ENCODE peak calls at places on chromosomes 12 and 14, in nine cellular contexts. C is NB4, Q is cardiac fibroblast, W is neural progenitor cell, R is transverse colon, T is lung, D is esophagus squamous epithelium, L is astrocyte, M is Panc1. Y is an unnamed sample.

GRCh38 chr12:122094735-122095561 is 16.4 kb downstream of the MLXIP start:
- DNase-seq in C (peak), Q (peak), W (no peak), R (no peak), T (no peak), D (no peak), L (peak), M (no peak), Y (peak)

GRCh38 chr12:97336896-97337751 is 125.5 kb upstream of the RMST start:
- DNase-seq in C (no peak), Q (no peak), W (peak), R (no peak), T (no peak), D (no peak), L (no peak), M (no peak), Y (no peak)

GRCh38 chr12:129681151-129681550 is 222.7 kb downstream of the TMEM132D start:
- DNase-seq in C (no peak), Q (no peak), W (no peak), R (no peak), T (no peak), D (no peak), L (no peak), M (no peak), Y (no peak)

GRCh38 chr14:31449971-31450610 is 7.2 kb downstream of the DTD2 start:
- DNase-seq in C (peak), Q (peak), W (peak), R (no peak), T (no peak), D (no peak), L (peak), M (peak), Y (peak)

GRCh38 chr12:77537648-77538047 is 293.0 kb upstream of the NAV3 start:
- DNase-seq in C (peak), Q (no peak), W (no peak), R (no peak), T (no peak), D (no peak), L (no peak), M (no peak), Y (peak)

GRCh38 chr12:6341439-6342139 is at the start of gene TNFRSF1A:
- DNase-seq in C (peak), Q (peak), W (peak), R (peak), T (peak), D (no peak), L (peak), M (no peak), Y (peak)

GRCh38 chr14:68653108-68653507 is 139.8 kb downstream of the ZFP36L1 start:
- DNase-seq in C (no peak), Q (no peak), W (no peak), R (no peak), T (no peak), D (no peak), L (no peak), M (no peak), Y (no peak)

GRCh38 chr12:53005215-53005985 is 856 bp upstream of the EIF4B start:
- DNase-seq in C (peak), Q (peak), W (peak), R (no peak), T (peak), D (no peak), L (no peak), M (no peak), Y (no peak)

GRCh38 chr14:76456200-76456599 is 80.3 kb downstream of the ESRRB start:
- DNase-seq in C (peak), Q (peak), W (peak), R (no peak), T (no peak), D (no peak), L (no peak), M (no peak), Y (peak)

GRCh38 chr14:53391631-53392030 is 238.5 kb upstream of the DDHD1 start:
- DNase-seq in C (no peak), Q (peak), W (no peak), R (no peak), T (no peak), D (no peak), L (peak), M (no peak), Y (peak)

GRCh38 chr14:23653046-23653445 is 16.9 kb downstream of the DHRS2 start:
- DNase-seq in C (no peak), Q (no peak), W (no peak), R (no peak), T (no peak), D (no peak), L (no peak), M (no peak), Y (peak)

GRCh38 chr12:2451497-2451896 is 343.3 kb upstream of the FKBP4 start:
- DNase-seq in C (no peak), Q (no peak), W (no peak), R (no peak), T (no peak), D (no peak), L (no peak), M (no peak), Y (no peak)

GRCh38 chr12:93860659-93861373 is 183.6 kb downstream of the CRADD start:
- DNase-seq in C (no peak), Q (no peak), W (no peak), R (no peak), T (no peak), D (no peak), L (peak), M (no peak), Y (no peak)

DNA sequence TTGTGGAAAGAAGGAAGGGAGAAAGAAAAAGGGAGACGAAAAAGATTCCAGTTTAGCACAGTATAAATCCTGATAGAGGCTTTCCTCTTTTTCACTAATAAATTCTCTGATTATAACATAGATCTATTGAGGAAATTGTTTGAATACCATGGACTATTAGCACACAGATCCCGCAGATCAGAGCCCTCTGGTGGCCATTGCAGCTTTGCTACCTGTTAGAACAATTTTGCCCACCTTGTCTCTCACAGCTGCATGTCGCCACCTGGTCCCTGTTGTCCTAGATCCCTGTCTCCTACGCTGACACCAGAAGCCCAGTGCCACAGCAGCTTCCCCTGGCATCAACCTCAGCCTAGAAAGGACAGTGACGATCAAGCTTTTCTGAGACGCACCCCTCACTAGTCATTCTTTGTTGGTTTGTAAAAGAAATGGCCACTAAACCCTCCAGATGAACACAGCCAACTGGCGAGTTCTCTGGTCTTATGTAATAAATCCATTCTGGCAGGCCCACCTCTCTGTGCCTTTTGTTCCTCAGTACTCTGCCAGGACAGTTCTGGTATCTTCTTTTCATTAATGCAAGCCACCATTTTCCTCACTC is 9.9 kb downstream of the GPHB5 start:
- DNase-seq in C (peak), Q (peak), W (peak), R (peak), T (no peak), D (no peak), L (no peak), M (no peak), Y (peak)
- TF ChIP-seq CTCF in C (peak), Q (peak), W (peak), R (no peak), T (no peak), D (no peak), L (peak), M (peak), Y (peak)

GRCh38 chr12:64099430-64099829 is 122.7 kb downstream of the KICS2 start:
- DNase-seq in C (no peak), Q (peak), W (no peak), R (no peak), T (no peak), D (no peak), L (peak), M (no peak), Y (peak)
- H3K4me3 ChIP-seq in C (no peak), Q (no peak), W (no peak), R (no peak), T (no peak), D (no peak), L (no peak), M (no peak), Y (no peak)

GRCh38 chr12:72076558-72076915 is 137.9 kb downstream of the TPH2 start:
- DNase-seq in C (no peak), Q (no peak), W (no peak), R (no peak), T (no peak), D (no peak), L (no peak), M (no peak), Y (no peak)
- TF ChIP-seq CTCF in C (no peak), Q (no peak), W (no peak), R (no peak), T (no peak), D (no peak), L (no peak), M (no peak), Y (no peak)

DNA sequence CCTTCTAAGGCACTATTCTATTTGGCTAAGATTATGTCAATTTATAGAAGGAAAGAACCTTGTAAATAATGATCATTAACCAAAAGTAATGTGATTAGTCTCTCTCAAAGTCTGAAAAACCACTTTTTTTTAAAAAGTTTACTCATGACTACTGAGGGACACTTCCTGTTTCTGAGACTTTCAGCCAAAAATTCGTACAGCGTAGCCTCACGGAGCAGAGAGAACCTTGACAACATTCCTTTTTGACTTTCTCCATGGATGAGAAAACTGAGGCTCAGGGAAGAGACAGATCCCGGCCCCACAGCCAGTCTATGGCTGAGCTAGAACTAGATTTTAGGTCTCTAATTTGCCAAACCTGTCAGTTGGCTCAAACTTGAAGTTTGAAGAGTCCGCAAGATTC is 68.2 kb downstream of the DAD1 start:
- DNase-seq in C (no peak), Q (no peak), W (no peak), R (no peak), T (no peak), D (no peak), L (peak), M (no peak), Y (no peak)
- H3K4me3 ChIP-seq in C (no peak), Q (peak), W (no peak), R (no peak), T (no peak), D (no peak), L (peak), M (no peak), Y (no peak)

GRCh38 chr14:72739446-72740405 is 154.2 kb downstream of the DPF3 start:
- DNase-seq in C (no peak), Q (no peak), W (no peak), R (no peak), T (no peak), D (no peak), L (no peak), M (no peak), Y (no peak)

GRCh38 chr14:72738181-72738611 is 155.7 kb downstream of the DPF3 start:
- DNase-seq in C (no peak), Q (no peak), W (no peak), R (no peak), T (no peak), D (no peak), L (no peak), M (no peak), Y (no peak)

GRCh38 chr14:72736791-72737559 is 156.9 kb downstream of the DPF3 start:
- DNase-seq in C (no peak), Q (no peak), W (no peak), R (no peak), T (no peak), D (no peak), L (peak), M (no peak), Y (no peak)

GRCh38 chr14:72737560-72737943 is 156.3 kb downstream of the DPF3 start:
- DNase-seq in C (no peak), Q (no peak), W (no peak), R (no peak), T (no peak), D (no peak), L (no peak), M (no peak), Y (no peak)

GRCh38 chr14:72736348-72736747 is 157.6 kb downstream of the DPF3 start:
- DNase-seq in C (no peak), Q (peak), W (no peak), R (no peak), T (no peak), D (no peak), L (peak), M (no peak), Y (peak)
- TF ChIP-seq CTCF in C (no peak), Q (peak), W (no peak), R (peak), T (no peak), D (no peak), L (no peak), M (no peak), Y (peak)

GRCh38 chr12:32106153-32106516 is 512 bp upstream of the BICD1 start:
- DNase-seq in C (no peak), Q (no peak), W (no peak), R (no peak), T (no peak), D (no peak), L (no peak), M (no peak), Y (no peak)
- H3K4me3 ChIP-seq in C (peak), Q (peak), W (peak), R (peak), T (peak), D (peak), L (peak), M (peak), Y (peak)

GRCh38 chr12:7935773-7936581 is at the start of gene SLC2A3:
- DNase-seq in C (peak), Q (peak), W (peak), R (peak), T (peak), D (peak), L (peak), M (no peak), Y (peak)

GRCh38 chr12:7940906-7941305 is 4.9 kb upstream of the SLC2A3 start:
- DNase-seq in C (no peak), Q (no peak), W (no peak), R (no peak), T (no peak), D (no peak), L (no peak), M (no peak), Y (no peak)

GRCh38 chr12:7935464-7935772 is 569 bp downstream of the SLC2A3 start:
- DNase-seq in C (no peak), Q (no peak), W (peak), R (no peak), T (no peak), D (no peak), L (no peak), M (no peak), Y (peak)

GRCh38 chr12:7934560-7935463 is 1.2 kb downstream of the SLC2A3 start:
- DNase-seq in C (peak), Q (no peak), W (peak), R (no peak), T (no peak), D (no peak), L (no peak), M (no peak), Y (no peak)

DNA sequence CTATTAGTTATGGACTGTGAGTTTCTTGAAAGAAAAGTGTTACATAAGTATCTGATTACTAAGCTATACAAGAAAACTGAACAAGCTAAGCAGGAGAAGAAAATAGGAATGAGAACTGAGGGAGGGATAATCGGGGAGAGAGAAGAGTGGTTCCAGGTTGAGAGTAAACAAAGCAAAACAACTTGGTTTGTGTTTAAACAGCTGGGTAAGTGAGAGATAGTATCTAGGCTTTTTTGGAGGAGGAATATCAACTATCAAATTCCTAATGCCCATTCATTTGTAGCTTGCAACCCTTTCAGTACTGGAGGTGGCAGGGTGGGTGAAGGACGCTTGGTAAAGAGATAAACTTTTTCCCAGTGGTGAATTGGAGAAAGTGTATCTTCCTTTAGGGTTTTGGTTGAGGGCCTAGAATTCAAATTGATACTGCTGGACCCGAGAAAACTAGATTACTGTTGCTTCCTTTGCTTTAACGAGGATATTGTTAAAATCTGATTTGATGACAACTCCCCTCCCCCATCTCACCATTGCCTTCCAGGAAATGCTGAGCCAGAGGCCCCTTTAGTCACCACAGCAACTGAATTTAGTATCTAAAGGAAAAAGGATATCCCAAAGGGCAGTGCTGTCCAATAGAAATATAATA is 2.0 kb upstream of the SLC2A3 start:
- DNase-seq in C (peak), Q (peak), W (no peak), R (no peak), T (no peak), D (no peak), L (peak), M (no peak), Y (peak)
- TF ChIP-seq CTCF in C (no peak), Q (peak), W (peak), R (no peak), T (no peak), D (no peak), L (peak), M (no peak), Y (peak)

GRCh38 chr14:74380845-74381244 is 32.6 kb downstream of the VRTN start:
- DNase-seq in C (no peak), Q (no peak), W (no peak), R (no peak), T (no peak), D (no peak), L (no peak), M (no peak), Y (no peak)

GRCh38 chr14:74380172-74380571 is 31.9 kb downstream of the VRTN start:
- DNase-seq in C (no peak), Q (no peak), W (no peak), R (no peak), T (no peak), D (no peak), L (no peak), M (no peak), Y (no peak)

GRCh38 chr14:74377976-74378690 is 29.9 kb downstream of the VRTN start:
- DNase-seq in C (no peak), Q (no peak), W (no peak), R (no peak), T (no peak), D (no peak), L (no peak), M (no peak), Y (no peak)

DNA sequence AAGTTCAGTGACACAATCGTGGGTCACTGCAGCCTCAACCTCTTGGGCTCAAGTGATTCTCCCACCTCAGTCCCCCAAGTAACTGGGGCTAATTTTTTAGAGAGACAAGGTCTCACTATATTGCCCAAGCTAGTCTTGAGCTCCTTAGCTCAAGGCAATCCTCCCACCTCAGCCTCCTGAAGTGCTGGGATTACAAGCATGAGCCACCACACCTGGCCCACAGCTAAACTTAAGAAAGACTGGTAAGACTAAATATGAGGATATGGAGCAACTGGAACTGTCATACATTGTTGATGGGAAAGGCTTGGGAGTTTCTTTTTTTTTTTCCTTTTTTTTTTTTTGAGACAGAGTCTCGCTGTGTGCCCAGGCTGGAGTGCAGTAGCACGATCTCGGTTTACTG is 34.0 kb downstream of the VRTN start:
- DNase-seq in C (no peak), Q (no peak), W (no peak), R (no peak), T (no peak), D (no peak), L (no peak), M (no peak), Y (no peak)
- H3K4me3 ChIP-seq in C (no peak), Q (no peak), W (no peak), R (no peak), T (no peak), D (no peak), L (no peak), M (no peak), Y (no peak)

DNA sequence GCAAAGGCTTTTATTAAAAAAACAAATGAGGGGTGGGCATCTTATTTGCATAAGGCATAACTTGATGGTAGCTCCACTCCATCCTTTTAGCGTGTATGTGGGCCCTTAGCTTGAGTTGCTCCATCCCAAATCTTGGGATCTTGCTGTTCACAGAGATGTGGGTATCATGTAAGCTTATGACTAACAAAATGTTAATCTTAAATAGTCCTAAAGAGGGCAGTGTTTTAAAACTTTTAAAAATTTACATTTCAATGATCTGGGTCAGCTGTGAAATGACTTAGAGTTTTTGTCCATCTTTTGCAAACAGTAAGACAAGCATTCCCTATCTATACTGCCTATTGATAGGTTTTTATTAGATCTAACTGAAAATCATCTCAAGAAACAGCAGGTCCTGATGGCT is 86.0 kb downstream of the SLCO1A2 start:
- DNase-seq in C (peak), Q (peak), W (no peak), R (no peak), T (no peak), D (no peak), L (no peak), M (no peak), Y (peak)
- TF ChIP-seq CTCF in C (peak), Q (peak), W (peak), R (no peak), T (no peak), D (no peak), L (no peak), M (no peak), Y (no peak)